ENCODE peak calls at places on chromosome 3, in four cellular contexts. V is C1 segment of cervical spinal cord, H is small intestine, G is foreskin keratinocyte. T is an unnamed sample.

GRCh38 chr3:182238141-182238540 is 526.4 kb downstream of the SOX2 start:
- DNase-seq in V (peak), H (no peak), G (no peak), T (no peak)

GRCh38 chr3:4983739-4984510 is 4.7 kb downstream of the BHLHE40 start:
- DNase-seq in V (peak), H (peak), G (peak), T (peak)

GRCh38 chr3:38121832-38122461 is 15.0 kb downstream of the ACAA1 start:
- DNase-seq in V (no peak), H (no peak), G (no peak), T (no peak)

GRCh38 chr3:141830508-141830907 is 45.9 kb upstream of the ATP1B3 start:
- DNase-seq in V (no peak), H (no peak), G (peak), T (no peak)

GRCh38 chr3:139222100-139222657 is 121.6 kb upstream of the MRPS22 start:
- DNase-seq in V (no peak), H (no peak), G (no peak), T (no peak)

GRCh38 chr3:183312433-183312832 is 59.4 kb downstream of the B3GNT5 start:
- DNase-seq in V (no peak), H (no peak), G (peak), T (no peak)

GRCh38 chr3:184239221-184239620 is 9.5 kb downstream of the ALG3 start:
- DNase-seq in V (no peak), H (no peak), G (no peak), T (no peak)

GRCh38 chr3:145843561-145843960 is 317.4 kb downstream of the PLOD2 start:
- DNase-seq in V (no peak), H (no peak), G (no peak), T (no peak)

GRCh38 chr3:125148016-125148812 is 64.3 kb downstream of the SLC12A8 start:
- DNase-seq in V (no peak), H (no peak), G (no peak), T (no peak)

GRCh38 chr3:23312866-23313265 is 109.7 kb downstream of the UBE2E2 start:
- DNase-seq in V (no peak), H (no peak), G (no peak), T (no peak)

GRCh38 chr3:122077293-122078234 is 22.4 kb downstream of the CD86 start:
- DNase-seq in V (no peak), H (no peak), G (no peak), T (no peak)